ENCODE peak calls at places on chromosomes 1 and 21, in four cellular contexts. K is omental fat pad; Y is CD4-positive, alpha-beta T cell; D is astrocyte. C is an unnamed sample.
A peak's percentile ranks its signal among the peaks of the same experiment; 100 is the strongest.

GRCh38 chr1:218501073-218501612 is 156.0 kb downstream of the TGFB2 start:
- DNase-seq in K (no peak), Y (no peak), D (no peak), C (no peak)

GRCh38 chr1:26189751-26190275 is 589 bp upstream of the CATSPER4 start:
- DNase-seq in K (no peak), Y (no peak), D (no peak), C (no peak)

GRCh38 chr1:212512731-212513559 is 80.2 kb downstream of the NENF start:
- DNase-seq in K (no peak), Y (no peak), D (peak; percentile 86), C (no peak)

GRCh38 chr1:49346767-49347349 is 570.2 kb upstream of the BEND5 start:
- DNase-seq in K (no peak), Y (no peak), D (peak; percentile 7), C (no peak)

GRCh38 chr1:156901966-156902922 is 8.7 kb downstream of the PEAR1 start:
- DNase-seq in K (no peak), Y (no peak), D (no peak), C (no peak)

GRCh38 chr1:77036560-77036959 is 169.3 kb downstream of the ST6GALNAC5 start:
- DNase-seq in K (no peak), Y (no peak), D (peak; percentile 36), C (no peak)

GRCh38 chr1:16075337-16076002 is 2.0 kb upstream of the FAM131C start:
- DNase-seq in K (peak; percentile 51), Y (no peak), D (peak; percentile 78), C (no peak)

GRCh38 chr1:244231572-244232315 is 180.7 kb downstream of the ZBTB18 start:
- DNase-seq in K (no peak), Y (no peak), D (peak; percentile 45), C (no peak)

GRCh38 chr1:155706101-155706619 is 17.3 kb downstream of the DAP3 start:
- DNase-seq in K (no peak), Y (no peak), D (peak; percentile 56), C (no peak)

GRCh38 chr1:211281322-211282022 is 22.3 kb downstream of the RCOR3 start:
- DNase-seq in K (no peak), Y (no peak), D (peak; percentile 49), C (no peak)

DNA sequence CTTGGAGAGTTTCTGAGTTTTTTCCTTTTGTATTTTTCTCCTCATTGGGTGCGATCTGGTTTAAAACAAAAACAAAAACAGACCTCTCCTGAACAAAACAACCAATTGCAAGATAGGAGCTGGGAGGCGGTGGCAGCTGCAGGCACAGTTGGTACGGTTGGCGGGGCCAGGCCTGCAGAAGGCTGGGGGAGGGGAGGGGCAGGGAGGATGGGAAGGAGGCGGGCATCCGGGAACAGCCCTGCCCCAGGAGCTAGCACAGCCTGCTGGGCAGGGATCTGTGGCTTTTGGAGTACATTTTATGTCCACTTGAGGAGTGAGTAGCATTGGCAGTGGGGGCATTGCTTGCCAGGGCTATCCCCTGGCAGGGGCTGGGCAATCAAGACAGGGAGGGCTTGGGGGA is 5.2 kb downstream of the CAPN9 start:
- DNase-seq in K (no peak), Y (no peak), D (no peak), C (no peak)
- TF ChIP-seq CTCF in K (no peak), Y (no peak), D (no peak), C (no peak)

GRCh38 chr1:183879966-183880365 is 75.0 kb downstream of the RGL1 start:
- DNase-seq in K (no peak), Y (no peak), D (no peak), C (no peak)

GRCh38 chr1:183877321-183877720 is 72.4 kb downstream of the RGL1 start:
- DNase-seq in K (no peak), Y (no peak), D (peak; percentile 52), C (no peak)

GRCh38 chr1:183882328-183883167 is 77.6 kb downstream of the RGL1 start:
- DNase-seq in K (no peak), Y (no peak), D (no peak), C (no peak)

GRCh38 chr1:183881387-183882084 is 76.6 kb downstream of the RGL1 start:
- DNase-seq in K (no peak), Y (no peak), D (peak; percentile 85), C (peak; percentile 80)

GRCh38 chr1:183879477-183879876 is 74.6 kb downstream of the RGL1 start:
- DNase-seq in K (no peak), Y (no peak), D (no peak), C (no peak)
- TF ChIP-seq CTCF in K (no peak), Y (no peak), D (no peak), C (no peak)

GRCh38 chr1:18217398-18218043 is 109.9 kb downstream of the IGSF21 start:
- DNase-seq in K (no peak), Y (no peak), D (no peak), C (no peak)
- TF ChIP-seq CTCF in K (no peak), Y (no peak), D (peak; percentile 25), C (no peak)

DNA sequence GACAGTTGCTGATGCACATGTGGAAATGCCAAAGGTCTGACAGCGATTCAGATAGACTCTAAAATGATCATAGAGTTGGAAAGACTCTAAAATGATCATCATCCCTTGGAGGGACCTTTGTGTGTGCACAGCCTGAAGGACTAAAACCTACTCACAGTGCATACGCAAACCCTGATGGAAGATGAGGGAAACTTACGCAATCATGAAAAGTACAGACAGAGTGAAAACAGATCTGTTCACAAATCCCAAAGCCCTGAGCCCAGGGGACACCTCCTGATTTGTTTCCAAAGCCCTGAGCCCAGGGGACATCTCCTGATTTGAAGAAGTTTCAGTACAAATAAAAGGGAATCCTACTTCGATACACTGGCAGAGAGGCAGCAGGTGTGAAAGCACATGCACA is 79.3 kb upstream of the PROX1 start:
- DNase-seq in K (no peak), Y (no peak), D (no peak), C (no peak)
- TF ChIP-seq CTCF in K (no peak), Y (no peak), D (no peak), C (no peak)

GRCh38 chr1:228455715-228456114 is 31.5 kb upstream of the RNF187 start:
- DNase-seq in K (no peak), Y (no peak), D (no peak), C (no peak)
- TF ChIP-seq CTCF in K (no peak), Y (no peak), D (no peak), C (no peak)

GRCh38 chr21:45874716-45875415 is 106.7 kb upstream of the COL6A1 start:
- DNase-seq in K (peak; percentile 52), Y (no peak), D (peak; percentile 94), C (no peak)

GRCh38 chr21:45876381-45877159 is 105.0 kb upstream of the COL6A1 start:
- DNase-seq in K (no peak), Y (no peak), D (peak; percentile 4), C (no peak)

GRCh38 chr21:45875881-45876280 is 105.7 kb upstream of the COL6A1 start:
- DNase-seq in K (no peak), Y (no peak), D (no peak), C (no peak)

GRCh38 chr21:45873866-45874265 is 107.7 kb upstream of the COL6A1 start:
- DNase-seq in K (no peak), Y (no peak), D (no peak), C (no peak)

GRCh38 chr21:45875416-45875760 is 106.2 kb upstream of the COL6A1 start:
- DNase-seq in K (no peak), Y (no peak), D (no peak), C (no peak)
- TF ChIP-seq CTCF in K (no peak), Y (no peak), D (no peak), C (no peak)

GRCh38 chr21:42232176-42232825 is 13.4 kb downstream of the ABCG1 start:
- DNase-seq in K (no peak), Y (no peak), D (no peak), C (no peak)

GRCh38 chr21:42234026-42234425 is 15.1 kb downstream of the ABCG1 start:
- DNase-seq in K (no peak), Y (no peak), D (no peak), C (no peak)

GRCh38 chr21:42234464-42235241 is 15.7 kb downstream of the ABCG1 start:
- DNase-seq in K (no peak), Y (peak; percentile 73), D (peak; percentile 22), C (peak; percentile 65)

GRCh38 chr21:42231761-42232160 is 12.8 kb downstream of the ABCG1 start:
- DNase-seq in K (no peak), Y (no peak), D (no peak), C (no peak)

GRCh38 chr21:42233067-42233981 is 14.4 kb downstream of the ABCG1 start:
- DNase-seq in K (no peak), Y (peak; percentile 72), D (no peak), C (no peak)
- TF ChIP-seq CTCF in K (no peak), Y (peak; percentile 14), D (no peak), C (no peak)

GRCh38 chr1:236512019-236512418 is 11.8 kb upstream of the LGALS8 start:
- DNase-seq in K (no peak), Y (no peak), D (no peak), C (no peak)

GRCh38 chr1:236508593-236509027 is 15.2 kb upstream of the LGALS8 start:
- DNase-seq in K (no peak), Y (no peak), D (no peak), C (no peak)

GRCh38 chr1:236509203-236509602 is 14.6 kb upstream of the LGALS8 start:
- DNase-seq in K (no peak), Y (no peak), D (no peak), C (no peak)

GRCh38 chr1:236507022-236507700 is 16.6 kb upstream of the LGALS8 start:
- DNase-seq in K (no peak), Y (no peak), D (peak; percentile 71), C (no peak)

DNA sequence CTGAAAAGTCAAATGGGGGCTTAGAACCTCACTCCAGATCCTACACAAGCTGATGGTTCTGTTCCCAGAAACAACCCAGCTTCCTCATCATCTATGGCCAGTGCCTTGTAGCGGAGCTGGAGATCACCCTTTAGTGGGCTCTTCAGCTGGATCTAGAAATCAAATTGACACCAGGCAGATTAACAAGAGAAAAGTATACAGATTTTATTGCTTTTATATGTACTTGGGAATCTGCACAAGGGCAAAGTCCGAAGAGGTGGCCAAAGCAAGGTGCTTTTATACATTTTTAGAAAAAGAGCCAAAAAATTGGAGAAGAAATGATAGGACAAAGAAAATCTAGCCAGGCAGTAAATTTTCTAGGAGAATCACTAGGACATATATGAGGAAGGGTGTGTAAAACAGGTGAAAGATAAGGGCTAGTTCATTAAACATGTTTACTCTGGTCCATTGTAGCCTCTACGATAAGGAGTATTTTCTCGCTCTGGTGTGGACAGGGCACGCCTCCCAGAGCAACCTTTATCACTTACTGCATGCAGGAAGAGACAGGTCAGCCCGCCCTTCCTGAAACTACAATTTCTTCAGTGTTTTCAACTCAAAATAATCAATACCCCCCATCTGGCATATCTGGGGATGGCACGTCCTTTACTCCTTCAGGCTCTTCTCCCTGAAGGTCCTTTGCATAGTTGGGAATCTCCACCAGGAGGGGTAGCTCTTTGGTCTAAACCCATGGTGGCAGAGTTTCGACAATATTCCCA is 14.0 kb upstream of the LGALS8 start:
- DNase-seq in K (no peak), Y (no peak), D (no peak), C (no peak)
- TF ChIP-seq CTCF in K (no peak), Y (no peak), D (no peak), C (no peak)

GRCh38 chr1:53683986-53684740 is 54.8 kb downstream of the GLIS1 start:
- DNase-seq in K (no peak), Y (no peak), D (no peak), C (no peak)
- TF ChIP-seq CTCF in K (no peak), Y (no peak), D (peak; percentile 31), C (no peak)